ENCODE peak calls at places on chromosomes 11 and 22, in five cellular contexts. F is stimulated activated CD4-positive, alpha-beta T cell treated with anti-CD3 and anti-CD28 coated beads, Interleukin-1b, Interleukin-23, amount 100 ng/mL, for 1 hour; T is ovary; U is anterior cingulate cortex; I is HT-29. A is an unnamed sample.

GRCh38 chr11:134026655-134027343 is 42.1 kb upstream of the JAM3 start:
- DNase-seq in U (no peak), I (no peak), F (no peak), T (no peak), A (no peak)

GRCh38 chr11:4697583-4697982 is at the start of gene OR51E2:
- DNase-seq in U (no peak), I (peak), F (no peak), T (no peak), A (no peak)

GRCh38 chr22:37431811-37432707 is 4.8 kb upstream of the ELFN2 start:
- DNase-seq in I (peak), U (no peak), F (no peak), T (no peak), A (no peak)

GRCh38 chr11:46285594-46286033 is 8.2 kb downstream of the CREB3L1 start:
- DNase-seq in T (peak), I (no peak), U (no peak), F (no peak), A (no peak)

GRCh38 chr11:128565881-128566280 is 21.5 kb downstream of the ETS1 start:
- DNase-seq in T (no peak), U (no peak), F (no peak), I (peak), A (no peak)

GRCh38 chr11:119721129-119722120 is 7.6 kb downstream of the NECTIN1 start:
- DNase-seq in U (no peak), T (no peak), I (peak), F (no peak), A (no peak)

GRCh38 chr22:26552466-26552865 is 37.5 kb downstream of the TPST2 start:
- DNase-seq in I (no peak), T (no peak), F (no peak), U (no peak), A (no peak)

GRCh38 chr11:4134844-4135243 is 40.2 kb downstream of the RRM1 start:
- DNase-seq in U (no peak), I (peak), T (no peak), F (no peak), A (no peak)

GRCh38 chr11:127182586-127183203 is 182.1 kb upstream of the KIRREL3 start:
- DNase-seq in T (no peak), F (no peak), U (no peak), I (no peak), A (no peak)

A was measured in NCI-H1048.